ENCODE peak calls at places on chromosomes 3 and 15, in eight cellular contexts. S is OCI-M1, P is HFF-Myc, F is GM13977, Q is frontal cortex, H is RPMI8226, T is non-pigmented ciliary epithelial cell, E is amygdala. N is an unnamed sample.

GRCh38 chr15:90414408-90415028 is 26.5 kb downstream of the IQGAP1 start:
- DNase-seq in H (no peak), F (no peak), P (no peak), Q (no peak), T (no peak), E (no peak), S (no peak), N (no peak)

GRCh38 chr3:45958333-45958791 is 15.1 kb downstream of the CXCR6 start:
- DNase-seq in Q (no peak), E (no peak), F (no peak), T (no peak), S (no peak), P (no peak), H (no peak), N (no peak)

GRCh38 chr15:31221936-31222515 is 104.6 kb upstream of the KLF13 start:
- DNase-seq in P (no peak), F (no peak), E (no peak), S (no peak), H (no peak), Q (no peak), T (no peak), N (no peak)

GRCh38 chr15:77495806-77496589 is 75.3 kb downstream of the HMG20A start:
- DNase-seq in T (no peak), E (no peak), H (no peak), S (no peak), P (no peak), F (no peak), Q (no peak), N (no peak)

GRCh38 chr15:80512729-80513670 is 108.8 kb downstream of the ARNT2 start:
- DNase-seq in E (no peak), H (no peak), F (no peak), P (no peak), Q (no peak), T (no peak), S (no peak), N (no peak)

GRCh38 chr3:186241910-186242821 is 119.9 kb downstream of the DGKG start:
- DNase-seq in T (no peak), E (peak), P (no peak), S (peak), H (peak), Q (peak), F (peak), N (peak)

GRCh38 chr15:51334011-51334426 is 4.4 kb downstream of the CYP19A1 start:
- DNase-seq in H (peak), Q (no peak), P (no peak), F (no peak), S (peak), E (no peak), T (no peak), N (no peak)

GRCh38 chr3:13240928-13241618 is 167.8 kb upstream of the IQSEC1 start:
- DNase-seq in Q (no peak), P (no peak), E (no peak), S (no peak), T (no peak), H (no peak), F (no peak), N (no peak)

GRCh38 chr3:64039972-64040733 is 16.9 kb upstream of the PSMD6 start:
- DNase-seq in F (no peak), T (no peak), Q (no peak), P (no peak), H (no peak), S (no peak), E (no peak), N (no peak)

N was measured in germinal center.